ENCODE peak calls at places on chromosomes 7 and 10, in five cellular contexts. Q is spleen, T is right atrium auricular region, C is DND-41, P is heart right ventricle. Z is an unnamed sample. For H3K36me3, the result is how much of the 10 kb centered on the place peaks cover.

GRCh38 chr7:95543312-95543711 is 53.0 kb downstream of the PDK4 start:
- DNase-seq in Q (no peak), P (no peak), T (no peak), C (no peak), Z (no peak)

GRCh38 chr10:13852872-13853271 is 266.1 kb downstream of the PRPF18 start:
- DNase-seq in C (no peak), P (no peak), Q (no peak), T (no peak), Z (no peak)

GRCh38 chr10:125840955-125841354 is 17.6 kb downstream of the BCCIP start:
- DNase-seq in T (no peak), P (no peak), Q (no peak), C (no peak), Z (no peak)

GRCh38 chr7:12237007-12237406 is 25.9 kb downstream of the TMEM106B start:
- DNase-seq in T (no peak), Q (no peak), C (no peak), P (no peak), Z (no peak)

GRCh38 chr10:102322914-102323313 is 72.6 kb upstream of the NFKB2 start:
- DNase-seq in T (no peak), P (no peak), Q (no peak), C (peak), Z (no peak)

GRCh38 chr7:53657586-53657985 is 622.2 kb downstream of the POM121L12 start:
- DNase-seq in C (no peak), T (no peak), P (no peak), Q (no peak), Z (no peak)

GRCh38 chr7:41787951-41788350 is 85.1 kb upstream of the INHBA start:
- DNase-seq in T (no peak), Q (no peak), C (no peak), P (no peak), Z (no peak)

GRCh38 chr7:80249619-80250305 is 115.1 kb downstream of the GNAI1 start:
- DNase-seq in T (no peak), C (no peak), P (no peak), Q (no peak), Z (no peak)

GRCh38 chr7:69757528-69757927 is 159.3 kb downstream of the AUTS2 start:
- DNase-seq in Q (no peak), T (no peak), C (no peak), P (no peak), Z (no peak)

GRCh38 chr7:155972247-155972646 is 160.0 kb upstream of the SHH start:
- DNase-seq in Q (no peak), P (no peak), T (no peak), C (no peak), Z (no peak)

GRCh38 chr7:46131916-46132795 is 211.1 kb upstream of the IGFBP3 start:
- DNase-seq in C (no peak), T (no peak), P (no peak), Q (peak), Z (no peak)

GRCh38 chr7:84568786-84569185 is 374.2 kb upstream of the SEMA3A start:
- DNase-seq in C (no peak), Q (no peak), P (no peak), T (no peak), Z (no peak)

GRCh38 chr7:43248961-43249807 is 136.7 kb downstream of the HECW1 start:
- DNase-seq in P (no peak), Q (no peak), T (no peak), C (no peak), Z (peak)

GRCh38 chr10:74746813-74747212 is 79.6 kb upstream of the KAT6B start:
- DNase-seq in P (no peak), Q (no peak), C (no peak), T (peak), Z (no peak)

GRCh38 chr7:105759670-105760548 is 116.5 kb downstream of the ATXN7L1 start:
- DNase-seq in P (peak), T (no peak), C (no peak), Q (no peak), Z (peak)

GRCh38 chr10:14782691-14783363 is 8.1 kb upstream of the FAM107B start:
- DNase-seq in P (no peak), T (no peak), C (no peak), Q (no peak), Z (no peak)

GRCh38 chr7:34064511-34065158 is 159.3 kb downstream of the BMPER start:
- DNase-seq in T (no peak), P (no peak), C (no peak), Q (no peak), Z (no peak)

GRCh38 chr10:86967481-86967941 is 771 bp upstream of the ADIRF start:
- DNase-seq in P (no peak), C (no peak), Q (no peak), T (peak), Z (no peak)

DNA sequence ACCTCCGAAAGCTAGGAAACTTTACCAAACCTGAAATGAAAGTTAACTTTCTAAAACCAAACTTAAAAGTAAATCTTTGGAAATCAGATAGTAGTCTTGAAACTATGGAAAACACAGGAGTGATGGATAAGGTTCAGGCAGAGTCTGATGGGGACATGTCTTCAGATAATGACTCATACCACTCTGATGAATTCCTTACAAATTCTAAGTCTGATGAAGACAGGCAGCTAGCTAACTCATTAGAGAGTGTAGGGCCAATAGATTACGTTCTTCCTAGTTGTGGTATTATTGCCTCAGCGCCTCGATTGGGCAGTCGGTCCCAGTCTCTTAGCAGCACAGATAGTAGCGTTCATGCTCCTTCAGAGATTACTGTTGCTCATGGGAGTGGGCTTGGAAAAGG is 45.9 kb downstream of the MCMBP start:
- DNase-seq in C (no peak), P (no peak), Q (no peak), T (no peak), Z (no peak)
- H3K36me3 ChIP-seq in C (under half), P (half or more), Q (under half), T (half or more), Z (under half)

DNA sequence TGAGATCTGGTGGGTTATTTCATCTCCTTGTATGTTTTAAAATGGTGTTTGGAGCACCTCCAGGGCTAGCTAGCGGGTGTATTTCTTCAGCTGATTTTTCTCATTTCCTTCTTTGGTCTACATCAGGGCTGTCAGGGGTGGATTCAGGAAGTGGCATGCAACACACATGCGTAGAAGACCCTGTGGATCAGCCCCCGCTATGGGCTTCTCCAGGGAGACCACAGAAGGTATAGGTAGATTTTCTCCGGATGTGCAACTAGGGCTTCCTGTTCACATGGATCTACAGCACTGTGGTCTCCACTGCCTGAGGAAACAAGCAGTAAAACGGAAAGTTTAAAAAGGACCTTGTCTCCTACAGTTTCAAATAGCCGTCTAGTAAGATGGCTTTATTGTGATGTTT is 10.4 kb downstream of the NUB1 start:
- DNase-seq in T (no peak), C (peak), Q (no peak), P (no peak), Z (peak)
- H3K36me3 ChIP-seq in T (half or more), C (half or more), Q (half or more), P (half or more), Z (under half)

GRCh38 chr7:137295925-137296324 is 47.6 kb downstream of the PTN start:
- DNase-seq in C (no peak), T (no peak), Q (no peak), P (no peak), Z (no peak)

GRCh38 chr7:137302075-137302474 is 41.5 kb downstream of the PTN start:
- DNase-seq in T (no peak), C (no peak), Q (no peak), P (no peak), Z (no peak)

GRCh38 chr7:137296551-137296950 is 47.0 kb downstream of the PTN start:
- DNase-seq in T (no peak), C (no peak), Q (no peak), P (no peak), Z (no peak)

GRCh38 chr7:137297551-137298463 is 45.7 kb downstream of the PTN start:
- DNase-seq in P (no peak), C (no peak), Q (no peak), T (no peak), Z (no peak)

DNA sequence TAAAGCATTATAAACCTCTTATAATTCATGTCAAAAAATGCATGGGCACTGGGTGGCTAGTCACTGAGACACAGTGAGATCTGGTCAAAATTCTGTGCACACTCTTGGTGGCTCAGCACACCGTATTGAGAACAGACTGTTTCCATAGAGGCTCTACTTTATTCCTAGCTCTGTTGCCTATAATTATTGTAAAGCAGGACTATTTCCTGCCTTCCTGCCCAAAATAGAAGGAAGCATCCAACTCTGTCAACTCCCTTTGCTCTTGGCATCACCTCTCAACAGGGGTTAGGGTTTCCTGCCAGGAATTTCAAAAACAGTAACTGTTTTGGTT is 45.1 kb downstream of the PTN start:
- DNase-seq in T (no peak), Q (no peak), C (no peak), P (no peak), Z (no peak)
- H3K36me3 ChIP-seq in T (under half), Q (under half), C (under half), P (under half), Z (under half)

GRCh38 chr10:97384641-97385040 is 16.5 kb downstream of the RRP12 start:
- DNase-seq in Q (no peak), C (no peak), P (no peak), T (no peak), Z (no peak)

GRCh38 chr10:97388152-97388551 is 13.0 kb downstream of the RRP12 start:
- DNase-seq in T (peak), C (no peak), Q (peak), P (no peak), Z (no peak)

GRCh38 chr10:97385565-97385964 is 15.6 kb downstream of the RRP12 start:
- DNase-seq in Q (no peak), C (no peak), P (no peak), T (no peak), Z (no peak)

GRCh38 chr10:97393034-97393573 is 8.0 kb downstream of the RRP12 start:
- DNase-seq in Q (no peak), T (no peak), C (no peak), P (no peak), Z (no peak)

DNA sequence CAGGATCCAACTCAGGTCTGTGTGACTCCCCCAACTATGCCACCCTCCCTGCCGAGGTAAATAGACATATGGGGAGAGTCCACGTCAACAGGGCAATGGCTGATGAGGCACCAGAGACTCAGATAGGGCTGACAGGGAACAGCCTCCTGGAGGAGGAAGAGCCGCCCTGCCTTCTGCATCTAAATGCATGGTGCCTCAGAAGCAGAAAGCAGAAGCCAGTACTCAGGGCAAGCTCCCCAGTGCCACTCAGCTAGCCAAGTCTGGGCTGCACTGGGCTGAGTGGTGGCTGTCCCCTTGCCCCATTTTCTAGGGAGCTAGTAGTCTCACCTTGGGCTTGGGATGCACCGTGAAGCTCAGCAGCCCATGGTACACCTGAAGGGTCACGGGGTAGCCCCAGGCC is 11.0 kb downstream of the RRP12 start:
- DNase-seq in C (no peak), P (no peak), T (no peak), Q (no peak), Z (no peak)
- H3K36me3 ChIP-seq in C (half or more), P (half or more), T (half or more), Q (half or more), Z (under half)

GRCh38 chr7:87391020-87391701 is 45.7 kb downstream of the CROT start:
- DNase-seq in Q (no peak), P (no peak), T (no peak), C (no peak), Z (no peak)
- H3K36me3 ChIP-seq in Q (under half), P (half or more), T (under half), C (under half), Z (under half)

GRCh38 chr10:70426835-70427234 is 14.6 kb downstream of the NODAL start:
- DNase-seq in C (no peak), T (no peak), Q (no peak), P (no peak), Z (no peak)
- H3K36me3 ChIP-seq in C (half or more), T (half or more), Q (half or more), P (half or more), Z (under half)

GRCh38 chr7:100069991-100070390 is 11.5 kb downstream of the ZNF3 start:
- DNase-seq in P (no peak), Q (no peak), T (no peak), C (no peak), Z (no peak)

GRCh38 chr7:100063376-100063775 is 13.8 kb downstream of the ZSCAN21 start:
- DNase-seq in P (no peak), C (no peak), Q (no peak), T (no peak), Z (no peak)

GRCh38 chr7:100065452-100066186 is 15.9 kb downstream of the ZNF3 start:
- DNase-seq in T (no peak), C (no peak), Q (no peak), P (no peak), Z (no peak)

GRCh38 chr7:100064162-100064561 is 14.6 kb downstream of the ZSCAN21 start:
- DNase-seq in Q (no peak), P (no peak), T (no peak), C (no peak), Z (no peak)

GRCh38 chr7:100066953-100067352 is 14.6 kb downstream of the ZNF3 start:
- DNase-seq in Q (no peak), T (no peak), C (no peak), P (no peak), Z (no peak)
- H3K36me3 ChIP-seq in Q (half or more), T (half or more), C (half or more), P (half or more), Z (under half)

DNA sequence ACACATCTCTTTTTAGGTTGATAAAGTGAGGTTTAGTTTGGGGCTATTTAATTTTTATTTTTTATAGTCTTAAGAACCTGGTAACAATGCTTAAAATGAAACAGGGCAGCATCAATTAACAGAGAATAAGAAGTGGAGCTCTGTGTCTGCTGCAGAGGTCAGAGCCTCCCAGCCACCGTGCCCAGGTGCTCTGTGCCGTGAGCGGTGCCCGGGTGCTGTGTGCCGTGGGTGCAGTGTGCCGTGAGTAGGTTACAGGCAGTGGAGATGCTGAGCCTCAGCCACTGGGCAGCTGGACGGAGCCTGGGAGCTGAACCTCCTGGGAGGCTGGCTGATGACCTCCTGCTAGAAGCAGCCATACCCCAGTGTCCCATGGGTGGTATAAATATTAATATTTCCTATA is 250.0 kb downstream of the KLF6 start:
- DNase-seq in P (no peak), T (no peak), C (no peak), Q (no peak), Z (no peak)
- H3K36me3 ChIP-seq in P (under half), T (under half), C (under half), Q (under half), Z (under half)

GRCh38 chr10:84388148-84388547 is 59.8 kb downstream of the CCSER2 start:
- DNase-seq in T (no peak), P (no peak), Q (no peak), C (no peak), Z (no peak)
- H3K36me3 ChIP-seq in T (under half), P (under half), Q (under half), C (under half), Z (under half)

Z was measured in mucosa of descending colon.